ENCODE peak calls at places on chromosome 11, in eight cellular contexts. I is IMR-90, U is GM13976, Y is mammary epithelial cell, L is B cell, E is cardiac fibroblast, Q is neural crest cell, S is esophagus squamous epithelium. N is an unnamed sample.

GRCh38 chr11:14687943-14688627 is 44.5 kb downstream of the PDE3B start:
- DNase-seq in I (no peak), U (no peak), Y (no peak), L (no peak), E (no peak), Q (no peak), S (no peak), N (no peak)

GRCh38 chr11:46570790-46571398 is 22.9 kb downstream of the AMBRA1 start:
- DNase-seq in I (no peak), U (no peak), Y (no peak), L (no peak), E (no peak), Q (no peak), S (no peak), N (no peak)

GRCh38 chr11:112785104-112785503 is 176.1 kb upstream of the NCAM1 start:
- DNase-seq in I (no peak), U (no peak), Y (no peak), L (no peak), E (peak; percentile 62), Q (no peak), S (no peak), N (no peak)

GRCh38 chr11:108958446-108959123 is 293.7 kb downstream of the DDX10 start:
- DNase-seq in I (peak; percentile 82), U (no peak), Y (peak; percentile 64), L (no peak), E (peak; percentile 51), Q (no peak), S (no peak), N (no peak)

GRCh38 chr11:36618025-36618700 is 20.1 kb upstream of the RAG2 start:
- DNase-seq in I (no peak), U (no peak), Y (no peak), L (no peak), E (no peak), Q (no peak), S (no peak), N (no peak)

GRCh38 chr11:27700351-27701261 is at the start of gene BDNF:
- DNase-seq in I (peak; percentile 60), U (peak; percentile 41), Y (no peak), L (no peak), E (peak; percentile 44), Q (no peak), S (no peak), N (peak; percentile 26)

GRCh38 chr11:102853055-102853454 is 9.6 kb upstream of the MMP3 start:
- DNase-seq in I (no peak), U (no peak), Y (no peak), L (no peak), E (no peak), Q (no peak), S (no peak), N (no peak)

GRCh38 chr11:73566977-73567755 is 30.7 kb downstream of the FAM168A start:
- DNase-seq in I (peak; percentile 41), U (no peak), Y (no peak), L (no peak), E (peak; percentile 21), Q (no peak), S (no peak), N (no peak)

GRCh38 chr11:129855086-129855485 is 39.4 kb downstream of the TMEM45B start:
- DNase-seq in I (no peak), U (no peak), Y (no peak), L (no peak), E (no peak), Q (no peak), S (no peak), N (no peak)

GRCh38 chr11:105230586-105230985 is 91.0 kb upstream of the CARD18 start:
- DNase-seq in I (no peak), U (no peak), Y (peak; percentile 14), L (no peak), E (no peak), Q (no peak), S (no peak), N (no peak)

GRCh38 chr11:112533682-112534081 is 273.0 kb upstream of the PLET1 start:
- DNase-seq in I (no peak), U (no peak), Y (no peak), L (no peak), E (no peak), Q (no peak), S (no peak), N (no peak)

GRCh38 chr11:45102361-45102809 is 44.1 kb upstream of the PRDM11 start:
- DNase-seq in I (no peak), U (no peak), Y (no peak), L (no peak), E (peak; percentile 55), Q (no peak), S (no peak), N (no peak)

GRCh38 chr11:45607995-45608394 is 57.4 kb downstream of the CHST1 start:
- DNase-seq in I (no peak), U (no peak), Y (no peak), L (no peak), E (peak; percentile 21), Q (no peak), S (no peak), N (no peak)

GRCh38 chr11:369336-370018 is at the start of gene B4GALNT4:
- DNase-seq in I (peak; percentile 23), U (no peak), Y (no peak), L (no peak), E (peak; percentile 29), Q (no peak), S (no peak), N (no peak)

GRCh38 chr11:30763951-30764350 is 177.8 kb upstream of the MPPED2 start:
- DNase-seq in I (no peak), U (no peak), Y (no peak), L (no peak), E (no peak), Q (no peak), S (no peak), N (no peak)

GRCh38 chr11:86955674-86956522 is 703 bp upstream of the FZD4 start:
- DNase-seq in I (peak; percentile 61), U (peak; percentile 83), Y (peak; percentile 72), L (no peak), E (peak; percentile 87), Q (peak; percentile 69), S (no peak), N (peak; percentile 76)

GRCh38 chr11:8584511-8584910 is 9.5 kb downstream of the STK33 start:
- DNase-seq in I (no peak), U (no peak), Y (no peak), L (no peak), E (no peak), Q (no peak), S (no peak), N (no peak)
- TF ChIP-seq CTCF in I (no peak), U (no peak), Y (no peak), L (no peak), E (no peak), Q (no peak), S (no peak), N (no peak)

DNA sequence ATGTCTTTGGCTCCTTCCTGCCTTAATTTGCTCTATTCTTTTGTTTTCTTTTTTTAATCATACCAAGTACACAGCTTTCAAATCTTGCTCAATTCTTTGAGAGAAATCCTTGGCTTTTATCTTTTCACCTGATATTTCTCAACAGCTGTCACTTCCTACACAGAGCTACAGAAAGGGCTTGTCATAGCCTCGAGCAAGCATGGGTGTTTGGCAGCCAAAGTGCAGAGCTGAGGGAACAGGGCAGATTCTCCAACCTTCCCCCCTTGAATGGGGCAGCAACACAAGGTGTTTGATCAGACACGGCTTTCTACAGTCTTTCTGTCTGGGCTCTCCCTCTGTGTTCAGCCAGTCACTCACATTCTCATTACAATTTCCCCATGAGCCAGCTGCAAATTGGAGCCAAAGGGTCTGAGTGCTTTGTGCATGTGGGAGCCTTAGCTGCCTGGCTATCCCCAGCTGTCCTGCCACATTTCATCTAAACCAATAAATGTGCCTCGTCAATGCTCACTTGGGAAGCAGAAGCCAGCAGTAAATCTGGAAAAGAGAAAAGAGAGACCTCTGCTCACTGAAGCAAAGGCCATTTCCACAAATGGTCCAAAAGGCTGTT is 187.0 kb downstream of the FAM181B start:
- DNase-seq in I (no peak), U (no peak), Y (no peak), L (no peak), E (no peak), Q (no peak), S (no peak), N (no peak)
- TF ChIP-seq CTCF in I (no peak), U (no peak), Y (no peak), L (no peak), E (no peak), Q (no peak), S (no peak), N (no peak)

GRCh38 chr11:133946018-133946417 is 10.8 kb downstream of the IGSF9B start:
- DNase-seq in I (no peak), U (no peak), Y (no peak), L (no peak), E (no peak), Q (no peak), S (no peak), N (no peak)

GRCh38 chr11:133945087-133945974 is 11.4 kb downstream of the IGSF9B start:
- DNase-seq in I (peak; percentile 14), U (no peak), Y (peak; percentile 14), L (no peak), E (peak; percentile 65), Q (no peak), S (no peak), N (no peak)

GRCh38 chr11:133948711-133949110 is 8.1 kb downstream of the IGSF9B start:
- DNase-seq in I (no peak), U (no peak), Y (no peak), L (no peak), E (no peak), Q (no peak), S (no peak), N (no peak)

GRCh38 chr11:133946541-133947297 is 10.0 kb downstream of the IGSF9B start:
- DNase-seq in I (no peak), U (no peak), Y (no peak), L (no peak), E (peak; percentile 19), Q (no peak), S (no peak), N (no peak)

DNA sequence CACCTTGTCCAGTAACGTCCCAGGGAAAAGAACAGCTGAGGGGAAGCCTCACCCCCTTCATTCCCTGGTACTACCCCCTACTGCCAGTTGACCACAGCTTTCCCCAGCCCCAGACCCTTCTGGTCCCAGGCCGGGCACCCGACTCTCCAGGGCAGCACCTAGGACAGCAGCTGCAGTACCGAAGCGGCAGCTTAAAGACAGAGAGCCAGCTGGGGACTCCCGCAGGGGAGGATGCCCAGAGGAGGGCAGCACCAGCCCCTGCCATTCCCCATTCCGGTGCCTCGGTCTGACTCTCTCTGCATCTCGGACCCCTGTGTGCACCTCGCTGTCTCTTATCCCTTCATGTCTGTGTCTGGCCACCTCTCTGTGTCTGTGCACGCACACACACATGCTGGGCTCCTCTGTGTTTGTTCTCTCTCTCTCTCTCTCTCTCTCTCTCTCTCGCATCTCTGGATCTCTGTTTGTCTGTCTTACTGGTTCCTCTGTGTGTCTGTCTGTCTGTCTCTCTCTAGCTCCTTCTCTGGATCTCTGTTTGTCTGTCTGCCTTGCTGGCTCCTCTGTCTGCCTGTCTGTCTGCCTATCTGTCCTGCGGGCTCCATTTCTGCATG is 9.4 kb downstream of the IGSF9B start:
- DNase-seq in I (peak; percentile 23), U (peak; percentile 73), Y (peak; percentile 21), L (no peak), E (peak; percentile 65), Q (peak; percentile 50), S (no peak), N (peak; percentile 62)
- TF ChIP-seq CTCF in I (peak; percentile 44), U (no peak), Y (peak; percentile 24), L (no peak), E (peak; percentile 23), Q (peak; percentile 36), S (no peak), N (no peak)

DNA sequence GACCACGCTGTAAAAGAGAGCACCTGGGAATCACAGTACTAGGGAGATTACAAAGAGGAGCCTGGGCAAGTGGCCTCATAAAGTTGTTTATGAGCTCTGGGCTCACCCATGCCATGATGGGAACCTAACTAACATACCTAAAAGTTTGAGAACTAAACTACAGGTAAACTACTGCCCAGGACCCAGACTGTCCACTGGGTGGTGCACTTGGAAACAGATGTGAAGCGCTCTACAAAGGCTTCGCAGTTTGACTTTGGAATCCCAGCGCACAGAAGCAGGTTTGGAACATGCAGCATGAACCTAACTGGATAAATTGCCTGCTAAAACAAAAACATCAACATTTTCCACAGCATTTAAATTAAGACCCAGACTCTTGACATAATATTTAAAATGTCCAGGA is 418.6 kb downstream of the FAM181B start:
- DNase-seq in I (no peak), U (no peak), Y (peak; percentile 5), L (no peak), E (no peak), Q (peak; percentile 20), S (no peak), N (no peak)
- TF ChIP-seq CTCF in I (no peak), U (no peak), Y (peak; percentile 76), L (no peak), E (no peak), Q (peak; percentile 75), S (no peak), N (peak; percentile 42)